ENCODE peak calls at places on chromosomes 12 and 14, in five cellular contexts. F, V, T, B and L are unnamed samples.
A peak's percentile ranks its signal among the peaks of the same experiment; 100 is the strongest.

GRCh38 chr12:19273482-19274330 is 144.2 kb downstream of the PLEKHA5 start:
- DNase-seq in F (no peak), T (no peak), V (no peak), B (peak; percentile 74), L (peak; percentile 86)

GRCh38 chr12:123900898-123901376 is 71.7 kb downstream of the CCDC92 start:
- DNase-seq in B (no peak), V (no peak), T (peak; percentile 78), F (no peak), L (no peak)

GRCh38 chr12:91931110-91931509 is 214.5 kb downstream of the BTG1 start:
- DNase-seq in B (no peak), T (no peak), V (no peak), F (no peak), L (no peak)

GRCh38 chr14:89990623-89991275 is 35.0 kb downstream of the TDP1 start:
- DNase-seq in B (no peak), T (no peak), V (no peak), F (no peak), L (no peak)

GRCh38 chr12:67728296-67728666 is 79.7 kb downstream of the DYRK2 start:
- DNase-seq in B (no peak), T (no peak), F (no peak), V (no peak), L (no peak)

GRCh38 chr14:95998656-95999055 is 40.5 kb upstream of the C14orf132 start:
- DNase-seq in F (no peak), T (no peak), B (no peak), V (no peak), L (peak; percentile 13)

GRCh38 chr12:111222520-111222919 is 146.4 kb downstream of the PHETA1 start:
- DNase-seq in B (no peak), T (no peak), V (no peak), F (no peak), L (no peak)

GRCh38 chr12:94139816-94140215 is 8.6 kb upstream of the PLXNC1 start:
- DNase-seq in T (peak; percentile 31), F (no peak), B (no peak), V (no peak), L (no peak)

GRCh38 chr12:131939007-131939406 is 9.9 kb downstream of the PUS1 start:
- DNase-seq in B (peak; percentile 7), V (peak; percentile 47), F (no peak), T (no peak), L (no peak)

GRCh38 chr14:23542261-23542660 is 9.3 kb downstream of the ZFHX2 start:
- DNase-seq in V (peak; percentile 18), F (no peak), B (no peak), T (no peak), L (no peak)

GRCh38 chr14:71416392-71416791 is 509.1 kb downstream of the PCNX1 start:
- DNase-seq in F (no peak), V (no peak), B (no peak), T (no peak), L (no peak)

GRCh38 chr14:101830271-101830670 is 68.8 kb downstream of the PPP2R5C start:
- DNase-seq in B (no peak), V (no peak), T (no peak), F (no peak), L (no peak)

GRCh38 chr12:23756416-23756815 is 193.1 kb downstream of the SOX5 start:
- DNase-seq in F (no peak), V (no peak), T (peak; percentile 24), B (no peak), L (no peak)

GRCh38 chr12:127809236-127809635 is 457.7 kb upstream of the TMEM132C start:
- DNase-seq in F (no peak), T (no peak), B (no peak), V (no peak), L (no peak)

GRCh38 chr12:76199808-76200207 is 115.3 kb upstream of the NAP1L1 start:
- DNase-seq in B (no peak), V (no peak), F (no peak), T (no peak), L (peak; percentile 69)

GRCh38 chr14:21455592-21455911 is 371 bp downstream of the CHD8 start:
- DNase-seq in T (no peak), B (no peak), V (no peak), F (no peak), L (no peak)

GRCh38 chr12:31959701-31960391 is 631 bp downstream of the RESF1 start:
- DNase-seq in B (peak; percentile 77), T (peak; percentile 37), F (peak; percentile 11), V (peak; percentile 80), L (peak; percentile 11)

GRCh38 chr14:60641722-60642269 is 7.5 kb downstream of the SIX1 start:
- DNase-seq in T (no peak), V (no peak), F (no peak), B (no peak), L (no peak)

GRCh38 chr12:5428332-5429221 is 3.3 kb upstream of the NTF3 start:
- DNase-seq in F (no peak), V (no peak), T (peak; percentile 65), B (no peak), L (no peak)

GRCh38 chr14:75497701-75498100 is 24.6 kb upstream of the BATF start:
- DNase-seq in B (no peak), T (no peak), V (no peak), F (no peak), L (no peak)
- H3K4me3 ChIP-seq in B (no peak overlapping the region), T (no peak overlapping the region), V (no peak overlapping the region), F (no peak overlapping the region), L (no peak overlapping the region)

GRCh38 chr12:106109168-106109910 is 29.4 kb downstream of the NUAK1 start:
- DNase-seq in B (no peak), V (no peak), T (no peak), F (no peak), L (no peak)
- H3K27ac ChIP-seq in B (no peak overlapping the region), V (no peak overlapping the region), T (peak overlapping the region; percentile 88), F (no peak overlapping the region), L (no peak overlapping the region)

GRCh38 chr14:38108681-38109080 is 99.0 kb upstream of the SSTR1 start:
- DNase-seq in V (no peak), T (no peak), F (no peak), B (no peak), L (peak; percentile 81)

GRCh38 chr14:38103542-38104225 is 104.0 kb upstream of the SSTR1 start:
- DNase-seq in V (no peak), T (no peak), B (no peak), F (no peak), L (no peak)

GRCh38 chr14:38105106-38105702 is 102.5 kb upstream of the SSTR1 start:
- DNase-seq in F (no peak), V (no peak), T (no peak), B (no peak), L (no peak)

GRCh38 chr14:38110258-38110657 is 97.4 kb upstream of the SSTR1 start:
- DNase-seq in B (no peak), F (no peak), V (no peak), T (no peak), L (no peak)

DNA sequence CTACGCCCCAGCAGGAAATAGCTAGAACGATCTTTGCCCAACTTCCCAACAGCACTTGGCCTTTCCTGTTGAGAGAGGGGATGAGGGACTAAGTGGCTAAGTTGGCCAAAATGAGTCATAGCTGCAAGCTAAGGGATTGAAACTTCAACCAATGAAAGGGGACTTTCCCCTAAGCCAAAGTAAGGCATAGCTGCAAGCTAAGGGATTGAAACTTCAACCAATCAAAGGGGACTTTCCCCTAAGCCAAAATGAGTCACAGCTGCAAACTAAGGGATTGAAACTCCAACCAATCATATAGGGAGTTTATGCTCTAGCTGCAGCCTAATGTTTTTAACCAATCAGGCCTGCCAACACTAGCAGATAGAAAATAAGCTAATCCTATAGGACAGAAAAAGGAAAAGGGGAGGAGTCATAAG is 100.5 kb upstream of the SSTR1 start:
- DNase-seq in V (no peak), F (no peak), T (no peak), B (no peak), L (no peak)
- H3K4me3 ChIP-seq in V (no peak overlapping the region), F (no peak overlapping the region), T (no peak overlapping the region), B (no peak overlapping the region), L (no peak overlapping the region)

DNA sequence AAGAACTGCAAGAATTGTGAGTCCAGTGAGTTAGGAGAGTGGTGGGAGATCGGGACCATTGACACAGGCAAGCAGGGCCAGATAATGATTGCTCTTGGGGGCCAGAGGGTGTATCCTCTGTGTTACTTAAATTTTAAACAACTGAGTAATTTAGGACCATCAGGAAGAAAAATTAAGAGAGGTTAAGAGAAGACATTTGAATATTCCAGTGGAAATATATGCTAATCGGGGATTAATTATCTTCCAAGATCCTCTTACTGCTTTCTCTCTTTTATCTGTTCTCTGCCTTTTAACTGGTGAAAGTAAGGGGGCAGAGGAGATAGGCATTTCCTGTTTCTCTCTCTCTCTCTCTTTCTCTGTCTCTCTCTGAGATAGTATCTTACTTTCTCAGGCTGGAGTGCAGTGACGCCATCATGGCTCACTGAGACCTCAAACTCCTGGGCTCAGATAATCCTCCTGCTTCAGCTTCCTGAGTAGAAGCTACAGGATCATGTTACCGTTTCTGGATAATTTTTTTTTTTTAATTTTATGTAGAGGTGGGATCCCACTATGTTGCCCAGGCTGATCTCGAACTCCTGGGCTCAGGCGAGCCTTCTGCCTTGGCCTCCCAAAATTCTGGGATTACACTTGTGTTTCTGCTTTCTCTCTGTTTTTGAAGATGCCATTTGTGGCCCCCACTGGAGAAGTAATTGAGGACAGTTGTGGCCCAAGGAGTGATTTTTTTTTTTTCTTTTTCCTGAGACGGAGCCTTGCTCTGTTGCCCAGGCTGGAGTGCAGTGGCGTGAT is 85.1 kb downstream of the DIP2B start:
- DNase-seq in V (no peak), T (no peak), B (no peak), F (no peak), L (peak; percentile 76)
- H3K27ac ChIP-seq in V (peak overlapping the region; percentile 24), T (no peak overlapping the region), B (no peak overlapping the region), F (no peak overlapping the region), L (peak overlapping the region; percentile 58)

DNA sequence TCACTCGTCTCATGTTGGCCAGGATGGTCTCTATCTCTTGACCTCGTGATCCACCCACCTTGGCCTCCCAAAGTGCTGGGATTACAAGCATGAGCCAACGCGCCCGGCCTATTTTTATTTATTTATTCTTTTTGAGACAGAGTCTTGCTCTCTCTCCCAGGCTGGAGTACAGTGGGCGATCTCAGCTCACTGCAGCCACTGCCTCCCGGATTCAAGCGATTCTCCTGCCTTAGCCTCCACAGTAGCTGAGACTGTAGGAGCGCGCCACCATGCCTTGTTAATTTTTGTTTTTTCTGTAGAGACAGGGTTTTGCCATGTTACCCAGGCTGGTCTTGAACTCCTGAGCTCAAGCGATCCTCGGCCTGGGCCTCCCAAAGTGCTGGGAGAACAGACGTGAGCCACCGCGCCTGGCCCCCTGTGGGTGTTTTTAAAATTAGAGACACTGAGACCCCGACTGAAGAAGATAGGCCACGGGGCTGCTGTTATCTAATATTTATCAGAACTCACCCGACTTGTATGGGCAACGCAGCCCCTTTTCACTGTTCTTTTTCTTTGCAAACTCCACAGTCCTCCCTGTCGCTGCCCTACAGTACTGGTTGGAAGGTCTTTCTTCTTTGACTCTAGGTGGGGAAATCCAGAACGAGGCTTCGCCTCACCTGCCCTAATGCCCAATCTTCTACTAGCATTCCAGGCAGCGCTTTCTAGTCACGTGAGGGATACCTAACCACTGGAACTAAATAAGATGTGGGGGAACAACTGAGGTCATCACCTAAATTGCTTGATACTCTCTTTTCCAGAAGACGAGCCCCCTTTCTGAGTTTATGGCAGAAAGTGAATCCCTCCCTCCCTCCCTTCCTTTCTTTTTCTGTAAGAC is 1.3 kb upstream of the GABARAPL1 start:
- DNase-seq in T (peak; percentile 8), F (no peak), B (peak; percentile 44), V (no peak), L (no peak)
- H3K4me3 ChIP-seq in T (peak overlapping the region; percentile 95), F (no peak overlapping the region), B (no peak overlapping the region), V (no peak overlapping the region), L (no peak overlapping the region)

GRCh38 chr12:71536939-71537622 is 97.5 kb downstream of the LGR5 start:
- DNase-seq in T (no peak), B (no peak), F (no peak), V (no peak), L (no peak)
- H3K27ac ChIP-seq in T (no peak overlapping the region), B (no peak overlapping the region), F (no peak overlapping the region), V (no peak overlapping the region), L (no peak overlapping the region)